ENCODE peak calls at places on chromosomes 13 and 19, in eight cellular contexts. E is heart right ventricle, N is cardiac muscle cell, J is uterus, S is WERI-Rb-1, G is astrocyte, C is IMR-90, K is stomach. W is an unnamed sample.

GRCh38 chr13:51041126-51041525 is 69.9 kb downstream of the C13orf42 start:
- DNase-seq in E (no peak), N (no peak), J (no peak), S (no peak), G (peak; percentile 1), C (no peak), K (no peak), W (no peak)

GRCh38 chr19:9673912-9674668 is 810 bp downstream of the ZNF562 start:
- DNase-seq in E (no peak), N (no peak), J (no peak), S (no peak), G (peak; percentile 25), C (peak; percentile 5), K (no peak), W (peak; percentile 34)

GRCh38 chr13:62760724-62761123 is 1345.1 kb upstream of the PCDH20 start:
- DNase-seq in E (no peak), N (no peak), J (no peak), S (no peak), G (no peak), C (no peak), K (no peak), W (no peak)

GRCh38 chr13:36124236-36124822 is 6.9 kb downstream of the DCLK1 start:
- DNase-seq in E (peak; percentile 58), N (no peak), J (peak; percentile 24), S (no peak), G (peak; percentile 78), C (peak; percentile 4), K (no peak), W (no peak)

GRCh38 chr19:39174142-39174541 is 22.6 kb upstream of the NCCRP1 start:
- DNase-seq in E (no peak), N (no peak), J (no peak), S (no peak), G (no peak), C (no peak), K (no peak), W (no peak)

GRCh38 chr13:80116107-80116506 is 224.8 kb downstream of the SPRY2 start:
- DNase-seq in E (no peak), N (no peak), J (no peak), S (no peak), G (peak; percentile 82), C (peak; percentile 88), K (no peak), W (peak; percentile 14)

GRCh38 chr19:45191324-45191845 is 12.8 kb downstream of the BLOC1S3 start:
- DNase-seq in E (no peak), N (no peak), J (no peak), S (no peak), G (no peak), C (no peak), K (no peak), W (peak; percentile 46)

GRCh38 chr13:78298657-78299056 is 304.7 kb downstream of the POU4F1 start:
- DNase-seq in E (no peak), N (no peak), J (no peak), S (no peak), G (peak; percentile 33), C (no peak), K (no peak), W (no peak)

GRCh38 chr19:18425515-18426415 is 6.6 kb downstream of the SSBP4 start:
- DNase-seq in E (peak; percentile 78), N (no peak), J (peak; percentile 82), S (no peak), G (peak; percentile 47), C (peak; percentile 62), K (no peak), W (no peak)

GRCh38 chr13:95624020-95624419 is 20.5 kb downstream of the DZIP1 start:
- DNase-seq in E (no peak), N (peak; percentile 71), J (no peak), S (no peak), G (peak; percentile 31), C (peak; percentile 64), K (no peak), W (peak; percentile 42)

GRCh38 chr19:45884682-45885555 is 1.0 kb downstream of the IRF2BP1 start:
- DNase-seq in E (no peak), N (peak; percentile 19), J (peak; percentile 36), S (peak; percentile 26), G (no peak), C (no peak), K (peak; percentile 31), W (no peak)

GRCh38 chr13:92769064-92769463 is 457.5 kb upstream of the GPC6 start:
- DNase-seq in E (no peak), N (no peak), J (no peak), S (no peak), G (no peak), C (peak; percentile 4), K (no peak), W (no peak)

GRCh38 chr19:56973713-56974553 is 133.4 kb upstream of the PEG3 start:
- DNase-seq in E (no peak), N (no peak), J (no peak), S (no peak), G (no peak), C (no peak), K (no peak), W (no peak)

GRCh38 chr13:103187621-103188020 is 121.4 kb upstream of the SLC10A2 start:
- DNase-seq in E (no peak), N (peak; percentile 88), J (no peak), S (peak; percentile 33), G (no peak), C (no peak), K (no peak), W (no peak)

GRCh38 chr19:35510626-35510964 is 2.9 kb downstream of the DMKN start:
- DNase-seq in E (no peak), N (no peak), J (no peak), S (no peak), G (no peak), C (no peak), K (no peak), W (no peak)
- TF ChIP-seq CTCF in E (no peak), N (no peak), J (no peak), S (no peak), G (no peak), C (no peak), K (peak; percentile 41), W (peak; percentile 25)

DNA sequence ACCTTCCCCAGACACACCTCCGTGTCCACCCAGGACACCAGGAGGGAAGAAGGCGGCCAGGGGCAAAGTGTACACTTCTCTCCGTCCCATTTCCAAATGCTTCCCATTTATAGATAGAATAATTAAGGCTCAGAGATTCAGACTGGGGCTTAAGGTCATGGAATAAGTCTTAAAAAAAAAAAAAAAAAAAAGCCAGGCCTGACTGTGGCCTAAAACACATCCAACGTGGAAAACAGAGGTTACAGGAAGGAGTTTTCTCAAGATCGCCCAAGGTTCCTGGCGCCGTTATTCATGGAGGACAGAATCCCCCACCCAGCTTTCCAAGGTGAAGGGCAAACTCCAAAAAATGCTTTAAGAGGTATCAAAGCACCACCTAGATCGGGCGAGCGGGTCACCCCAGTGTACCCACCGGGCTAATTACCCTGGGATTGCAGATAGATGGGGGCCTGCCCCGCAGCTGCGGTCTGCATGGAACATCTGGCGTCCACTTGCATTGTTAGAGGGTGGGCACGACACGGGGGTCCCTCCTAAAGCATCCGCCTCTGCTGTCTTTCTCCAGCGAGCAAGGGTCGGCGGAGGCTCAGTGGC is 36.1 kb upstream of the NANOS3 start:
- DNase-seq in E (no peak), N (no peak), J (no peak), S (no peak), G (no peak), C (no peak), K (no peak), W (no peak)
- H3K27ac ChIP-seq in E (peak overlapping the region; percentile 100), N (peak overlapping the region; percentile 4), J (peak overlapping the region; percentile 100), S (no peak overlapping the region), G (peak overlapping the region; percentile 97), C (peak overlapping the region; percentile 97), K (peak overlapping the region; percentile 99), W (peak overlapping the region; percentile 100)

GRCh38 chr19:47111682-47112165 is 1.9 kb downstream of the ZC3H4 start:
- DNase-seq in E (no peak), N (no peak), J (no peak), S (no peak), G (no peak), C (no peak), K (no peak), W (no peak)

GRCh38 chr19:47113446-47114348 is at the start of gene ZC3H4:
- DNase-seq in E (peak; percentile 96), N (peak; percentile 92), J (peak; percentile 96), S (peak; percentile 96), G (peak; percentile 80), C (peak; percentile 93), K (peak; percentile 97), W (peak; percentile 96)

GRCh38 chr19:47111081-47111589 is 2.4 kb downstream of the ZC3H4 start:
- DNase-seq in E (peak; percentile 34), N (no peak), J (no peak), S (peak; percentile 23), G (no peak), C (no peak), K (peak; percentile 34), W (no peak)

GRCh38 chr19:47112664-47113445 is 721 bp downstream of the ZC3H4 start:
- DNase-seq in E (peak; percentile 99), N (peak; percentile 99), J (peak; percentile 100), S (peak; percentile 99), G (peak; percentile 96), C (peak; percentile 99), K (peak; percentile 99), W (peak; percentile 96)

DNA sequence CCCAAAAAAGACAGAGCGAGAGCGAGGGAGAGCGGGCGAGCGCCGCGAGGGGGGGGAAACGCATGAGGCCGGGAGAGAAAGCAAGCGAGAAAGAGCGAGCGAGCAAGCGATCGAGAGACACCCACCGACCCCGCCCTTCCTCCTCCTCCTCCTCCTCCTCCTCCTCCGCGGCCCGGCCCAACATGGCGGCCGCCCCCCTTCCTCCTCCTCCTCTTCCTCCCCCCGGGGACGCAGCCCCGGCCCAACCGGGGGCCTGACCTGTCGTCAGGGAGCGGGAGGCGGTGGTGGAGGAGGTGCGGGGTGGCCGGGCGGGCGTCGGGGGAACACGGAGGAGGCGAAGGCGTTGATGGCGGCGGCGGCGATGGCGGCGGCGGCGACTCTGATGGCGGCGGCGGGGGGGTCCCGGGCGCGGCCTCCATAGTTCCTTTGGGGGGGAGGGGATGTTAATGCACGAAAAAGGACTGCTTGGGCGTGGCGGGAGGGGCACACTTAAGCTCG is 1.4 kb downstream of the ZC3H4 start:
- DNase-seq in E (peak; percentile 91), N (peak; percentile 85), J (peak; percentile 86), S (peak; percentile 79), G (peak; percentile 73), C (peak; percentile 85), K (peak; percentile 83), W (peak; percentile 55)
- TF ChIP-seq CTCF in E (no peak), N (no peak), J (no peak), S (no peak), G (no peak), C (no peak), K (no peak), W (no peak)

DNA sequence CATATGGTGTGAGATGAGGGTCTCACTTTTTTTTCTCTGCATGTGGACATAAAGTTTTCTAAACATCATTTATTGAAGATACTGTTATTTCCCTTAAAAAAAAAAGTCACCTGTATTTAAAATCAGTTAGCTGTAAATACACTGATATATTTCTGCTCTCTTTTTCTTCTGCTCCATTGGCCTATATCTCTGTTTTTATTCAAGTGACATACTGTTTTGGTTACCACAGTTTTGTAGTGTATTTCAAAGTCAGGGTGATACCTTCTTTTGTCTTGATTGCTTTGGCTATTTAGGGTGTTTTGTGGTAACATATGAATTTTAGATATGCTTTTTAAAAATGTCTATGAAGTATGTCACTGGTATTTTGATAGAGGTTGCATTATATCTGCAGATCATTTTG is 15.8 kb upstream of the ZNF431 start:
- DNase-seq in E (no peak), N (no peak), J (no peak), S (no peak), G (no peak), C (no peak), K (no peak), W (no peak)
- H3K27ac ChIP-seq in E (no peak overlapping the region), N (no peak overlapping the region), J (no peak overlapping the region), S (no peak overlapping the region), G (no peak overlapping the region), C (no peak overlapping the region), K (no peak overlapping the region), W (no peak overlapping the region)